ENCODE peak calls at places on chromosomes 1 and 21, in four cellular contexts. P is prostate gland, L is upper lobe of left lung, D is K562. X is an unnamed sample.

GRCh38 chr1:29156543-29157268 is 25.0 kb downstream of the SRSF4 start:
- DNase-seq in P (no peak), L (no peak), D (peak; percentile 97), X (peak; percentile 86)

GRCh38 chr1:53600486-53600885 is 138.5 kb downstream of the GLIS1 start:
- DNase-seq in P (no peak), L (no peak), D (no peak), X (no peak)

GRCh38 chr21:36015096-36015495 is 45.2 kb downstream of the SETD4 start:
- DNase-seq in P (no peak), L (no peak), D (no peak), X (no peak)

GRCh38 chr1:202266061-202266765 is 72.6 kb downstream of the LGR6 start:
- DNase-seq in P (no peak), L (no peak), D (no peak), X (no peak)

GRCh38 chr1:244603498-244603897 is 49.4 kb upstream of the DESI2 start:
- DNase-seq in P (no peak), L (no peak), D (peak; percentile 42), X (peak; percentile 56)

GRCh38 chr1:244371294-244372141 is 80.2 kb downstream of the ADSS2 start:
- DNase-seq in P (peak; percentile 75), L (no peak), D (no peak), X (no peak)

GRCh38 chr1:46606255-46606965 is 2.3 kb upstream of the MKNK1 start:
- DNase-seq in P (no peak), L (no peak), D (no peak), X (no peak)

GRCh38 chr1:100719490-100719889 is at the start of gene VCAM1:
- DNase-seq in P (no peak), L (no peak), D (no peak), X (peak; percentile 88)

GRCh38 chr1:180101411-180101810 is 53.3 kb upstream of the QSOX1 start:
- DNase-seq in P (no peak), L (no peak), D (no peak), X (no peak)

GRCh38 chr1:54582566-54583306 is 34.7 kb downstream of the ACOT11 start:
- DNase-seq in P (no peak), L (no peak), D (no peak), X (no peak)

GRCh38 chr21:46145159-46145839 is 10.1 kb downstream of the FTCD start:
- DNase-seq in P (no peak), L (no peak), D (no peak), X (no peak)

GRCh38 chr1:54811066-54811465 is 9.9 kb upstream of the TTC22 start:
- DNase-seq in P (no peak), L (no peak), D (no peak), X (no peak)

GRCh38 chr1:119222271-119222670 is 81.8 kb upstream of the WARS2 start:
- DNase-seq in P (no peak), L (no peak), D (no peak), X (no peak)

GRCh38 chr1:157390646-157391045 is 161.7 kb downstream of the FCRL5 start:
- DNase-seq in P (no peak), L (no peak), D (no peak), X (no peak)

GRCh38 chr1:159881930-159882839 is 17.8 kb downstream of the CFAP45 start:
- DNase-seq in P (peak; percentile 94), L (peak; percentile 82), D (peak; percentile 84), X (peak; percentile 43)

GRCh38 chr1:91781371-91781825 is 104.6 kb downstream of the TGFBR3 start:
- DNase-seq in P (no peak), L (no peak), D (no peak), X (peak; percentile 84)

GRCh38 chr1:174262747-174263241 is 103.5 kb downstream of the RABGAP1L start:
- DNase-seq in P (peak; percentile 7), L (no peak), D (peak; percentile 50), X (peak; percentile 74)

GRCh38 chr1:224312025-224312424 is 17.9 kb downstream of the NVL start:
- DNase-seq in P (no peak), L (no peak), D (no peak), X (no peak)

GRCh38 chr1:93959413-93959812 is 50.2 kb upstream of the GCLM start:
- DNase-seq in P (no peak), L (no peak), D (no peak), X (no peak)

GRCh38 chr1:228393268-228393699 is 13.4 kb downstream of the TRIM11 start:
- DNase-seq in P (no peak), L (peak; percentile 56), D (no peak), X (peak; percentile 45)

GRCh38 chr1:185441608-185442007 is 124.6 kb upstream of the IVNS1ABP start:
- DNase-seq in P (no peak), L (no peak), D (peak; percentile 19), X (peak; percentile 45)

GRCh38 chr1:61301824-61302652 is 219.7 kb downstream of the NFIA start:
- DNase-seq in P (no peak), L (no peak), D (no peak), X (no peak)

GRCh38 chr1:200510228-200510623 is 100.4 kb upstream of the ZNF281 start:
- DNase-seq in P (peak; percentile 53), L (peak; percentile 69), D (peak; percentile 88), X (peak; percentile 91)

GRCh38 chr1:21200767-21201166 is 24.1 kb upstream of the EIF4G3 start:
- DNase-seq in P (no peak), L (no peak), D (peak; percentile 46), X (peak; percentile 58)

GRCh38 chr1:145918992-145919939 is 749 bp upstream of the PEX11B start:
- DNase-seq in P (peak; percentile 50), L (peak; percentile 88), D (peak; percentile 82), X (peak; percentile 60)

GRCh38 chr1:103145449-103145848 is 37.1 kb upstream of the COL11A1 start:
- DNase-seq in P (no peak), L (no peak), D (no peak), X (no peak)

GRCh38 chr1:34710811-34711210 is 44.0 kb upstream of the GJB5 start:
- DNase-seq in P (no peak), L (no peak), D (no peak), X (no peak)

GRCh38 chr1:9061949-9062555 is 7.4 kb downstream of the SLC2A5 start:
- DNase-seq in P (no peak), L (no peak), D (no peak), X (no peak)

GRCh38 chr21:35512321-35512720 is 463.2 kb upstream of the RUNX1 start:
- DNase-seq in P (no peak), L (no peak), D (no peak), X (no peak)

GRCh38 chr1:191490303-191490702 is 668.0 kb upstream of the RGS18 start:
- DNase-seq in P (no peak), L (no peak), D (no peak), X (no peak)

GRCh38 chr1:181508486-181509165 is 25.3 kb downstream of the CACNA1E start:
- DNase-seq in P (no peak), L (no peak), D (no peak), X (no peak)

GRCh38 chr1:56074357-56074717 is 505.0 kb downstream of the PLPP3 start:
- DNase-seq in P (no peak), L (no peak), D (no peak), X (no peak)

GRCh38 chr1:118739421-118739930 is 248.7 kb downstream of the TBX15 start:
- DNase-seq in P (no peak), L (no peak), D (no peak), X (no peak)

GRCh38 chr1:203273206-203273868 is 32.0 kb upstream of the BTG2 start:
- DNase-seq in P (peak; percentile 88), L (peak; percentile 94), D (peak; percentile 93), X (peak; percentile 92)

GRCh38 chr1:203272633-203273205 is 32.6 kb upstream of the BTG2 start:
- DNase-seq in P (no peak), L (no peak), D (no peak), X (no peak)

GRCh38 chr1:203275656-203276272 is 29.6 kb upstream of the BTG2 start:
- DNase-seq in P (no peak), L (no peak), D (no peak), X (no peak)

GRCh38 chr1:203274603-203275381 is 30.5 kb upstream of the BTG2 start:
- DNase-seq in P (peak; percentile 61), L (no peak), D (no peak), X (no peak)

DNA sequence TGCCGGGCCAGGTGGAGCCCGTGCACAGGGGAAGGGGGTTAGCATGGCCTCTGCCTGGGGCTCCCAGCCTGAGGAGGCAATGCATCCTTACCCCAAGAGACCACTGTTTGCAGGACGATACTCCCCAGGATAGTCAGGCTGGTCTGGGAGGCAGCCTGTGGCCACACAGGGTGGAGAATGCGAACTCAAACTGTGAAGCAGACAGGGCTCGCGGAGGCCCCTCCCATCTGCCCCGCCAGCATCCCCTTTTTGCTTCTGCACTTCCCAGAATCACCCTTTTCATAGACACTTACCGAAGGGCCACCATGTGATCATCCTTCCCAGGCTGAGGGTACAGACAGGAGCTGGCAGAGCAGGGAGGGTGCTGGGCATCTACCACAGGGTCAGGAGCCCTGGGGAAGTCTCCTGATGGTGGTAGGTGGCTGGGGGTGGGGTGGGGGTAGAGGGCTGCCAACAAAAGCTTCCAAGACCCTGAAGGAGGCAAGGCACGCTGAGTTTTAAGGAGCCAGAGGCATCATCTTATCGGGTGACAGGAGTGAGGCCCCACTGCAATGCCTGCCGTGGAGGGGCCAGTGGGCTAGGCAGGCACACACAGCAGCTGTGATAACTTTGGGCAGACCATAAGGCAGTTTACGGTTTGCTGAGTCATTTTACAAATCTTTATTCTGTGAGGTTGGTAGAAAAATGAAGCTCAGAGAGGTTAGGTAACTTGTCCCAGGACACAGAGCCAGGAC is 31.3 kb upstream of the BTG2 start:
- DNase-seq in P (no peak), L (peak; percentile 77), D (no peak), X (no peak)
- H3K4me3 ChIP-seq in P (peak overlapping the region; percentile 7), L (peak overlapping the region; percentile 35), D (no peak overlapping the region), X (no peak overlapping the region)

GRCh38 chr1:207825719-207826556 is 74.1 kb downstream of the CD46 start:
- DNase-seq in P (no peak), L (peak; percentile 92), D (peak; percentile 91), X (no peak)
- H3K4me1 ChIP-seq in P (peaks cover 41% of the 10 kb centered on the region), L (peaks cover 69% of the 10 kb centered on the region), D (peaks cover 52% of the 10 kb centered on the region), X (peaks cover 5% of the 10 kb centered on the region)

DNA sequence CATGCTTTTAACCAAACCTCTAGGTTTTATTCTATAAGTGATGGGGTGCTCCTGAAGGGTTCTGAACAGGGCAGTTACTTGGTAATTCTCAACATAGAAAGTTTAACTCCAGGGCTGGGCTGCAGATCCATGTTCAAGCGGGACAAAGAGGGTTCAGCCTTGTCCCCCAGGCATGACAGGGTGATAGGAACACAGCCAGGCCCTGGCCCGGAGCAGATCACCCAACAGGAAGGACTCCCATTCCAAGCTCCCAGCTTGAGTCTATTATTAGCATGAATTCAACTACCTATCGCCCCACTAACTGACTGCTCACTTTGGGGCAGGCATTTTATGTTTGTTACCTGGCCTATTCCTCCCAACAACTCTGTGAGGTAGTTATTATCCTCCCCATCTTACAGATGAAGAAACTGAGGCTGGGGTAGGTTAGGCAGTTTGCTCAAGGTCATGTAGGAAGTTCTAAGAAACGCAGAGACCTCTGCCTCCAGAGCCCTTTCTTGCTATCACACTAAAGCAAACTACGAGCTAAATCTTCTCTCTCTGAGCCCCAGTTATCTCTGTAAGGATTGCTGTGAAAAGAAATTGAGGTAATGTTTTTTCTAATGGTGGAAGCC is 14.5 kb downstream of the ASAP3 start:
- DNase-seq in P (no peak), L (no peak), D (no peak), X (no peak)
- H3K27ac ChIP-seq in P (no peak overlapping the region), L (no peak overlapping the region), D (no peak overlapping the region), X (peak overlapping the region; percentile 39)

GRCh38 chr21:43905726-43906455 is 40.9 kb downstream of the AGPAT3 start:
- DNase-seq in P (no peak), L (no peak), D (no peak), X (no peak)
- H3K4me3 ChIP-seq in P (no peak overlapping the region), L (no peak overlapping the region), D (no peak overlapping the region), X (no peak overlapping the region)

X was measured in cardiac muscle cell.